ENCODE peak calls at places on chromosomes 7 and 10, in ten cellular contexts. One of them, this sample, is unnamed.

GRCh38 chr7:78492146-78492545 is 693.6 kb downstream of the PHTF2 start:
- DNase-seq in iris pigment epithelial cell: no peak
- DNase-seq in SJSA1: no peak
- DNase-seq in A549: no peak
- DNase-seq in pancreas: no peak
- DNase-seq in fibroblast of the aortic adventitia: no peak
- DNase-seq in omental fat pad: no peak
- DNase-seq in left cardiac atrium: no peak
- DNase-seq in NCI-H1092: no peak
- DNase-seq in HTR-8/SVneo: no peak
- DNase-seq in this sample: no peak

GRCh38 chr10:90675621-90676020 is 182.2 kb downstream of the HTR7 start:
- DNase-seq in iris pigment epithelial cell: peak
- DNase-seq in SJSA1: no peak
- DNase-seq in A549: no peak
- DNase-seq in pancreas: no peak
- DNase-seq in fibroblast of the aortic adventitia: peak
- DNase-seq in omental fat pad: no peak
- DNase-seq in left cardiac atrium: no peak
- DNase-seq in NCI-H1092: no peak
- DNase-seq in HTR-8/SVneo: no peak
- DNase-seq in this sample: peak

GRCh38 chr10:28411648-28412047 is 108.8 kb upstream of the MPP7 start:
- DNase-seq in iris pigment epithelial cell: no peak
- DNase-seq in SJSA1: no peak
- DNase-seq in A549: peak
- DNase-seq in pancreas: no peak
- DNase-seq in fibroblast of the aortic adventitia: no peak
- DNase-seq in omental fat pad: no peak
- DNase-seq in left cardiac atrium: no peak
- DNase-seq in NCI-H1092: no peak
- DNase-seq in HTR-8/SVneo: no peak
- DNase-seq in this sample: no peak

GRCh38 chr7:150855476-150856302 is 3.4 kb downstream of the AOC1 start:
- DNase-seq in iris pigment epithelial cell: no peak
- DNase-seq in SJSA1: peak
- DNase-seq in A549: no peak
- DNase-seq in pancreas: no peak
- DNase-seq in fibroblast of the aortic adventitia: no peak
- DNase-seq in omental fat pad: no peak
- DNase-seq in left cardiac atrium: no peak
- DNase-seq in NCI-H1092: no peak
- DNase-seq in HTR-8/SVneo: no peak
- DNase-seq in this sample: no peak

GRCh38 chr10:51879238-51879637 is 179.8 kb upstream of the CSTF2T start:
- DNase-seq in iris pigment epithelial cell: peak
- DNase-seq in SJSA1: peak
- DNase-seq in A549: peak
- DNase-seq in pancreas: no peak
- DNase-seq in fibroblast of the aortic adventitia: peak
- DNase-seq in omental fat pad: no peak
- DNase-seq in left cardiac atrium: peak
- DNase-seq in NCI-H1092: no peak
- DNase-seq in HTR-8/SVneo: no peak
- DNase-seq in this sample: peak

GRCh38 chr10:77391605-77392235 is 245.9 kb downstream of the KCNMA1 start:
- DNase-seq in iris pigment epithelial cell: peak
- DNase-seq in SJSA1: peak
- DNase-seq in A549: peak
- DNase-seq in pancreas: peak
- DNase-seq in fibroblast of the aortic adventitia: peak
- DNase-seq in omental fat pad: peak
- DNase-seq in left cardiac atrium: peak
- DNase-seq in NCI-H1092: peak
- DNase-seq in HTR-8/SVneo: peak
- DNase-seq in this sample: peak

GRCh38 chr7:93715234-93715633 is 140.7 kb upstream of the CALCR start:
- DNase-seq in iris pigment epithelial cell: peak
- DNase-seq in SJSA1: peak
- DNase-seq in A549: peak
- DNase-seq in pancreas: peak
- DNase-seq in fibroblast of the aortic adventitia: peak
- DNase-seq in omental fat pad: no peak
- DNase-seq in left cardiac atrium: peak
- DNase-seq in NCI-H1092: peak
- DNase-seq in HTR-8/SVneo: peak
- DNase-seq in this sample: peak

GRCh38 chr10:69265521-69265920 is 12.8 kb upstream of the HK1 start:
- DNase-seq in iris pigment epithelial cell: no peak
- DNase-seq in SJSA1: no peak
- DNase-seq in A549: no peak
- DNase-seq in pancreas: no peak
- DNase-seq in fibroblast of the aortic adventitia: no peak
- DNase-seq in omental fat pad: no peak
- DNase-seq in left cardiac atrium: no peak
- DNase-seq in NCI-H1092: no peak
- DNase-seq in HTR-8/SVneo: no peak
- DNase-seq in this sample: no peak

GRCh38 chr10:25113231-25114035 is 61.4 kb upstream of the GPR158 start:
- DNase-seq in iris pigment epithelial cell: peak
- DNase-seq in SJSA1: peak
- DNase-seq in A549: peak
- DNase-seq in pancreas: peak
- DNase-seq in fibroblast of the aortic adventitia: peak
- DNase-seq in omental fat pad: peak
- DNase-seq in left cardiac atrium: peak
- DNase-seq in NCI-H1092: peak
- DNase-seq in HTR-8/SVneo: peak
- DNase-seq in this sample: peak

GRCh38 chr7:3067193-3067592 is 23.5 kb upstream of the CARD11 start:
- DNase-seq in iris pigment epithelial cell: no peak
- DNase-seq in SJSA1: no peak
- DNase-seq in A549: no peak
- DNase-seq in pancreas: peak
- DNase-seq in fibroblast of the aortic adventitia: no peak
- DNase-seq in omental fat pad: no peak
- DNase-seq in left cardiac atrium: no peak
- DNase-seq in NCI-H1092: no peak
- DNase-seq in HTR-8/SVneo: no peak
- DNase-seq in this sample: no peak

GRCh38 chr7:12731775-12732174 is 44.3 kb downstream of the ARL4A start:
- DNase-seq in iris pigment epithelial cell: no peak
- DNase-seq in SJSA1: no peak
- DNase-seq in A549: no peak
- DNase-seq in pancreas: no peak
- DNase-seq in fibroblast of the aortic adventitia: peak
- DNase-seq in omental fat pad: no peak
- DNase-seq in left cardiac atrium: no peak
- DNase-seq in NCI-H1092: no peak
- DNase-seq in HTR-8/SVneo: no peak
- DNase-seq in this sample: no peak

GRCh38 chr10:73758704-73759511 is 14.7 kb downstream of the SEC24C start:
- DNase-seq in iris pigment epithelial cell: no peak
- DNase-seq in SJSA1: no peak
- DNase-seq in A549: no peak
- DNase-seq in pancreas: no peak
- DNase-seq in fibroblast of the aortic adventitia: no peak
- DNase-seq in omental fat pad: no peak
- DNase-seq in left cardiac atrium: no peak
- DNase-seq in NCI-H1092: no peak
- DNase-seq in HTR-8/SVneo: no peak
- DNase-seq in this sample: no peak

GRCh38 chr7:66423729-66424128 is 205.0 kb upstream of the KCTD7 start:
- DNase-seq in iris pigment epithelial cell: no peak
- DNase-seq in SJSA1: no peak
- DNase-seq in A549: no peak
- DNase-seq in pancreas: no peak
- DNase-seq in fibroblast of the aortic adventitia: no peak
- DNase-seq in omental fat pad: no peak
- DNase-seq in left cardiac atrium: no peak
- DNase-seq in NCI-H1092: no peak
- DNase-seq in HTR-8/SVneo: no peak
- DNase-seq in this sample: no peak

GRCh38 chr10:1170867-1171180 is 114.6 kb downstream of the WDR37 start:
- DNase-seq in iris pigment epithelial cell: no peak
- DNase-seq in SJSA1: no peak
- DNase-seq in A549: no peak
- DNase-seq in pancreas: peak
- DNase-seq in fibroblast of the aortic adventitia: no peak
- DNase-seq in omental fat pad: no peak
- DNase-seq in left cardiac atrium: no peak
- DNase-seq in NCI-H1092: no peak
- DNase-seq in HTR-8/SVneo: no peak
- DNase-seq in this sample: no peak

GRCh38 chr10:96304241-96304640 is at the start of gene DNTT:
- DNase-seq in iris pigment epithelial cell: no peak
- DNase-seq in SJSA1: no peak
- DNase-seq in A549: no peak
- DNase-seq in pancreas: no peak
- DNase-seq in fibroblast of the aortic adventitia: no peak
- DNase-seq in omental fat pad: no peak
- DNase-seq in left cardiac atrium: no peak
- DNase-seq in NCI-H1092: no peak
- DNase-seq in HTR-8/SVneo: no peak
- DNase-seq in this sample: no peak

GRCh38 chr7:100122067-100122466 is 2.6 kb downstream of the CNPY4 start:
- DNase-seq in iris pigment epithelial cell: no peak
- DNase-seq in SJSA1: no peak
- DNase-seq in A549: no peak
- DNase-seq in pancreas: no peak
- DNase-seq in fibroblast of the aortic adventitia: no peak
- DNase-seq in omental fat pad: no peak
- DNase-seq in left cardiac atrium: no peak
- DNase-seq in NCI-H1092: peak
- DNase-seq in HTR-8/SVneo: no peak
- DNase-seq in this sample: no peak

GRCh38 chr7:1698221-1698620 is 28.1 kb downstream of the ELFN1 start:
- DNase-seq in iris pigment epithelial cell: no peak
- DNase-seq in SJSA1: no peak
- DNase-seq in A549: no peak
- DNase-seq in pancreas: no peak
- DNase-seq in fibroblast of the aortic adventitia: no peak
- DNase-seq in omental fat pad: peak
- DNase-seq in left cardiac atrium: peak
- DNase-seq in NCI-H1092: no peak
- DNase-seq in HTR-8/SVneo: no peak
- DNase-seq in this sample: no peak

GRCh38 chr10:3623746-3624145 is 161.3 kb downstream of the KLF6 start:
- DNase-seq in iris pigment epithelial cell: peak
- DNase-seq in SJSA1: peak
- DNase-seq in A549: no peak
- DNase-seq in pancreas: no peak
- DNase-seq in fibroblast of the aortic adventitia: peak
- DNase-seq in omental fat pad: no peak
- DNase-seq in left cardiac atrium: no peak
- DNase-seq in NCI-H1092: no peak
- DNase-seq in HTR-8/SVneo: peak
- DNase-seq in this sample: peak

GRCh38 chr10:104109908-104110662 is 11.9 kb upstream of the SFR1 start:
- DNase-seq in iris pigment epithelial cell: peak
- DNase-seq in SJSA1: no peak
- DNase-seq in A549: peak
- DNase-seq in pancreas: no peak
- DNase-seq in fibroblast of the aortic adventitia: peak
- DNase-seq in omental fat pad: no peak
- DNase-seq in left cardiac atrium: no peak
- DNase-seq in NCI-H1092: no peak
- DNase-seq in HTR-8/SVneo: peak
- DNase-seq in this sample: peak

GRCh38 chr10:89147256-89147655 is 59.9 kb downstream of the CH25H start:
- DNase-seq in iris pigment epithelial cell: peak
- DNase-seq in SJSA1: no peak
- DNase-seq in A549: no peak
- DNase-seq in pancreas: no peak
- DNase-seq in fibroblast of the aortic adventitia: peak
- DNase-seq in omental fat pad: no peak
- DNase-seq in left cardiac atrium: no peak
- DNase-seq in NCI-H1092: no peak
- DNase-seq in HTR-8/SVneo: no peak
- DNase-seq in this sample: peak

GRCh38 chr7:78345293-78345692 is 546.7 kb downstream of the PHTF2 start:
- DNase-seq in iris pigment epithelial cell: no peak
- DNase-seq in SJSA1: no peak
- DNase-seq in A549: no peak
- DNase-seq in pancreas: no peak
- DNase-seq in fibroblast of the aortic adventitia: no peak
- DNase-seq in omental fat pad: no peak
- DNase-seq in left cardiac atrium: no peak
- DNase-seq in NCI-H1092: no peak
- DNase-seq in HTR-8/SVneo: no peak
- DNase-seq in this sample: no peak

GRCh38 chr7:110317699-110318265 is 773.1 kb upstream of the LRRN3 start:
- DNase-seq in iris pigment epithelial cell: peak
- DNase-seq in SJSA1: no peak
- DNase-seq in A549: peak
- DNase-seq in pancreas: no peak
- DNase-seq in fibroblast of the aortic adventitia: no peak
- DNase-seq in omental fat pad: no peak
- DNase-seq in left cardiac atrium: no peak
- DNase-seq in NCI-H1092: no peak
- DNase-seq in HTR-8/SVneo: peak
- DNase-seq in this sample: peak